ENCODE peak calls at places on chromosomes 1 and 21, in eight cellular contexts. L is activated naive CD8-positive, alpha-beta T cell treated with anti-CD3 and anti-CD28 coated beads for 36 hours; E is CD8-positive, alpha-beta T cell; J is NCI-H2081; F is AG20443; V is activated CD8-positive, alpha-beta memory T cell treated with anti-CD3 and anti-CD28 coated beads, Interleukin-2, amount 50 U/mL, for 48 hours; D is activated T-cell treated with anti-CD3 and anti-CD28 coated beads, Interleukin-2, amount 50 U/mL, for 4 hours; W is NCI-H1105. O is an unnamed sample.

GRCh38 chr21:45942011-45942546 is 39.5 kb upstream of the COL6A1 start:
- DNase-seq in L (no peak), E (no peak), J (no peak), F (no peak), V (no peak), D (no peak), W (no peak), O (no peak)

GRCh38 chr1:52032785-52033131 is 852 bp downstream of the KTI12 start:
- DNase-seq in L (peak), E (no peak), J (peak), F (peak), V (peak), D (no peak), W (no peak), O (peak)

GRCh38 chr1:7406641-7407546 is 364.2 kb upstream of the VAMP3 start:
- DNase-seq in L (no peak), E (no peak), J (no peak), F (no peak), V (peak), D (no peak), W (no peak), O (no peak)

GRCh38 chr1:34266127-34266951 is 89.6 kb downstream of the C1orf94 start:
- DNase-seq in L (no peak), E (no peak), J (no peak), F (no peak), V (no peak), D (no peak), W (no peak), O (peak)

GRCh38 chr1:187313115-187313514 is 484.4 kb downstream of the PLA2G4A start:
- DNase-seq in L (no peak), E (no peak), J (no peak), F (no peak), V (no peak), D (no peak), W (no peak), O (no peak)

GRCh38 chr21:42495765-42496119 is 282 bp downstream of the RSPH1 start:
- DNase-seq in L (no peak), E (no peak), J (peak), F (no peak), V (no peak), D (no peak), W (peak), O (peak)

GRCh38 chr1:218592688-218593087 is 247.6 kb downstream of the TGFB2 start:
- DNase-seq in L (no peak), E (no peak), J (no peak), F (no peak), V (no peak), D (no peak), W (no peak), O (no peak)

GRCh38 chr1:180232521-180233043 is 2.5 kb downstream of the LHX4 start:
- DNase-seq in L (no peak), E (no peak), J (no peak), F (no peak), V (no peak), D (no peak), W (no peak), O (no peak)

GRCh38 chr1:208834346-208835081 is 590.3 kb upstream of the PLXNA2 start:
- DNase-seq in L (no peak), E (no peak), J (peak), F (peak), V (no peak), D (no peak), W (peak), O (peak)

GRCh38 chr1:192814805-192815204 is 6.0 kb downstream of the RGS2 start:
- DNase-seq in L (no peak), E (no peak), J (no peak), F (no peak), V (no peak), D (no peak), W (no peak), O (no peak)

GRCh38 chr1:38082678-38083317 is 36.2 kb upstream of the POU3F1 start:
- DNase-seq in L (no peak), E (no peak), J (peak), F (no peak), V (no peak), D (no peak), W (no peak), O (no peak)

GRCh38 chr1:41670558-41670957 is 186.1 kb upstream of the EDN2 start:
- DNase-seq in L (no peak), E (no peak), J (no peak), F (peak), V (no peak), D (no peak), W (no peak), O (no peak)

GRCh38 chr1:57254006-57254405 is 169.9 kb downstream of the DAB1 start:
- DNase-seq in L (no peak), E (no peak), J (no peak), F (peak), V (no peak), D (no peak), W (no peak), O (no peak)

GRCh38 chr1:96995351-96995750 is 273.8 kb downstream of the PTBP2 start:
- DNase-seq in L (no peak), E (no peak), J (no peak), F (no peak), V (no peak), D (no peak), W (no peak), O (peak)

GRCh38 chr1:222916067-222916466 is 101.2 kb downstream of the DISP1 start:
- DNase-seq in L (no peak), E (no peak), J (peak), F (no peak), V (no peak), D (no peak), W (no peak), O (no peak)

GRCh38 chr1:181061487-181061886 is 27.0 kb upstream of the IER5 start:
- DNase-seq in L (no peak), E (no peak), J (no peak), F (no peak), V (no peak), D (no peak), W (no peak), O (no peak)

GRCh38 chr1:87393437-87394085 is 64.9 kb downstream of the LMO4 start:
- DNase-seq in L (no peak), E (no peak), J (peak), F (no peak), V (no peak), D (no peak), W (no peak), O (no peak)

GRCh38 chr1:165376041-165376810 is 19.7 kb upstream of the LMX1A start:
- DNase-seq in L (no peak), E (no peak), J (no peak), F (peak), V (peak), D (peak), W (peak), O (peak)

GRCh38 chr21:34558960-34559631 is 47.1 kb upstream of the KCNE1 start:
- DNase-seq in L (no peak), E (no peak), J (no peak), F (no peak), V (no peak), D (no peak), W (no peak), O (no peak)

GRCh38 chr1:49651136-49651535 is 372.6 kb downstream of the AGBL4 start:
- DNase-seq in L (no peak), E (no peak), J (no peak), F (no peak), V (no peak), D (no peak), W (no peak), O (no peak)

GRCh38 chr1:155133799-155134281 is 1.8 kb upstream of the SLC50A1 start:
- DNase-seq in L (no peak), E (no peak), J (no peak), F (no peak), V (no peak), D (no peak), W (no peak), O (no peak)

GRCh38 chr1:66757740-66758139 is 5.5 kb downstream of the DYNLT5 start:
- DNase-seq in L (no peak), E (no peak), J (no peak), F (no peak), V (no peak), D (no peak), W (no peak), O (no peak)

GRCh38 chr1:156489166-156489934 is 11.2 kb downstream of the MEF2D start:
- DNase-seq in L (peak), E (peak), J (peak), F (no peak), V (peak), D (peak), W (peak), O (peak)

GRCh38 chr1:119853155-119853554 is 41.9 kb upstream of the REG4 start:
- DNase-seq in L (no peak), E (no peak), J (no peak), F (no peak), V (no peak), D (no peak), W (no peak), O (no peak)

GRCh38 chr1:51877434-51878306 is 857 bp downstream of the NRDC start:
- DNase-seq in L (peak), E (no peak), J (peak), F (peak), V (no peak), D (no peak), W (peak), O (peak)

GRCh38 chr1:206946261-206946660 is at the start of gene PIGR:
- DNase-seq in L (no peak), E (no peak), J (no peak), F (no peak), V (no peak), D (no peak), W (no peak), O (no peak)

GRCh38 chr1:214066190-214066589 is 78.4 kb downstream of the PROX1 start:
- DNase-seq in L (no peak), E (no peak), J (no peak), F (no peak), V (no peak), D (no peak), W (no peak), O (no peak)